ENCODE peak calls at places on chromosomes 1 and 21, in five cellular contexts. One of them, this sample, is unnamed.

GRCh38 chr1:80982831-80983230 is 817.9 kb upstream of the ADGRL2 start:
- DNase-seq in mucosa of descending colon: no peak
- DNase-seq in left lung: no peak
- DNase-seq in AG04450: no peak
- DNase-seq in prostate gland: no peak
- DNase-seq in this sample: no peak

GRCh38 chr1:2547210-2548067 is 8.7 kb upstream of the TNFRSF14 start:
- DNase-seq in prostate gland: no peak
- DNase-seq in mucosa of descending colon: no peak
- DNase-seq in left lung: no peak
- DNase-seq in AG04450: no peak
- DNase-seq in this sample: no peak

GRCh38 chr1:154087574-154087973 is 67.3 kb downstream of the NUP210L start:
- DNase-seq in left lung: no peak
- DNase-seq in AG04450: no peak
- DNase-seq in mucosa of descending colon: no peak
- DNase-seq in prostate gland: no peak
- DNase-seq in this sample: no peak

GRCh38 chr1:184199036-184199796 is 147.7 kb downstream of the TSEN15 start:
- DNase-seq in mucosa of descending colon: no peak
- DNase-seq in prostate gland: no peak
- DNase-seq in AG04450: no peak
- DNase-seq in left lung: no peak
- DNase-seq in this sample: no peak

GRCh38 chr1:155989992-155990325 is 11.6 kb upstream of the ARHGEF2 start:
- DNase-seq in left lung: no peak
- DNase-seq in AG04450: no peak
- DNase-seq in mucosa of descending colon: no peak
- DNase-seq in prostate gland: no peak
- DNase-seq in this sample: no peak

GRCh38 chr1:158999301-159000069 is 10.2 kb upstream of the IFI16 start:
- DNase-seq in left lung: peak; percentile 71
- DNase-seq in prostate gland: peak; percentile 85
- DNase-seq in mucosa of descending colon: no peak
- DNase-seq in AG04450: peak; percentile 81
- DNase-seq in this sample: peak; percentile 92

GRCh38 chr1:42177551-42177981 is 13.0 kb upstream of the GUCA2A start:
- DNase-seq in AG04450: peak; percentile 58
- DNase-seq in mucosa of descending colon: peak; percentile 52
- DNase-seq in prostate gland: no peak
- DNase-seq in left lung: peak; percentile 71
- DNase-seq in this sample: peak; percentile 54

GRCh38 chr1:37477946-37478345 is 3.6 kb downstream of the ZC3H12A start:
- DNase-seq in mucosa of descending colon: peak; percentile 68
- DNase-seq in prostate gland: no peak
- DNase-seq in left lung: peak; percentile 36
- DNase-seq in AG04450: no peak
- DNase-seq in this sample: no peak

GRCh38 chr1:65069186-65069585 is 78.8 kb upstream of the AK4 start:
- DNase-seq in prostate gland: no peak
- DNase-seq in mucosa of descending colon: peak; percentile 50
- DNase-seq in AG04450: no peak
- DNase-seq in left lung: no peak
- DNase-seq in this sample: no peak

GRCh38 chr1:10866314-10867091 is 70.1 kb upstream of the CASZ1 start:
- DNase-seq in prostate gland: peak; percentile 33
- DNase-seq in mucosa of descending colon: peak; percentile 49
- DNase-seq in AG04450: no peak
- DNase-seq in left lung: no peak
- DNase-seq in this sample: no peak

GRCh38 chr1:248585266-248585665 is 10.7 kb upstream of the OR2T34 start:
- DNase-seq in prostate gland: no peak
- DNase-seq in mucosa of descending colon: no peak
- DNase-seq in left lung: no peak
- DNase-seq in AG04450: no peak
- DNase-seq in this sample: no peak

GRCh38 chr1:43425045-43425444 is 28.7 kb downstream of the HYI start:
- DNase-seq in AG04450: no peak
- DNase-seq in mucosa of descending colon: no peak
- DNase-seq in prostate gland: no peak
- DNase-seq in left lung: no peak
- DNase-seq in this sample: no peak

GRCh38 chr21:41048141-41048540 is 119.8 kb upstream of the BACE2 start:
- DNase-seq in prostate gland: no peak
- DNase-seq in left lung: no peak
- DNase-seq in AG04450: no peak
- DNase-seq in mucosa of descending colon: no peak
- DNase-seq in this sample: no peak

GRCh38 chr21:33027401-33028185 is 1.9 kb downstream of the OLIG2 start:
- DNase-seq in mucosa of descending colon: no peak
- DNase-seq in AG04450: no peak
- DNase-seq in prostate gland: no peak
- DNase-seq in left lung: no peak
- DNase-seq in this sample: no peak

GRCh38 chr21:43740497-43741156 is 21.7 kb downstream of the PDXK start:
- DNase-seq in prostate gland: peak; percentile 77
- DNase-seq in left lung: no peak
- DNase-seq in mucosa of descending colon: no peak
- DNase-seq in AG04450: no peak
- DNase-seq in this sample: no peak

GRCh38 chr1:9719978-9720722 is 68.6 kb downstream of the PIK3CD start:
- DNase-seq in prostate gland: no peak
- DNase-seq in AG04450: no peak
- DNase-seq in left lung: no peak
- DNase-seq in mucosa of descending colon: no peak
- DNase-seq in this sample: no peak

GRCh38 chr21:42799948-42800347 is 79.4 kb downstream of the WDR4 start:
- DNase-seq in left lung: no peak
- DNase-seq in AG04450: no peak
- DNase-seq in mucosa of descending colon: no peak
- DNase-seq in prostate gland: no peak
- DNase-seq in this sample: no peak

GRCh38 chr1:53585116-53585515 is 125.9 kb downstream of the DMRTB1 start:
- DNase-seq in mucosa of descending colon: no peak
- DNase-seq in left lung: no peak
- DNase-seq in prostate gland: no peak
- DNase-seq in AG04450: peak; percentile 44
- DNase-seq in this sample: no peak

GRCh38 chr1:43979528-43980254 is 681 bp downstream of the B4GALT2 start:
- DNase-seq in mucosa of descending colon: peak; percentile 83
- DNase-seq in left lung: peak; percentile 68
- DNase-seq in prostate gland: no peak
- DNase-seq in AG04450: no peak
- DNase-seq in this sample: no peak

GRCh38 chr1:235336903-235337302 is 8.5 kb downstream of the GGPS1 start:
- DNase-seq in left lung: no peak
- DNase-seq in mucosa of descending colon: no peak
- DNase-seq in prostate gland: no peak
- DNase-seq in AG04450: no peak
- DNase-seq in this sample: no peak

GRCh38 chr1:53552146-53552940 is 93.1 kb downstream of the DMRTB1 start:
- DNase-seq in left lung: peak; percentile 27
- DNase-seq in prostate gland: no peak
- DNase-seq in AG04450: no peak
- DNase-seq in mucosa of descending colon: peak; percentile 19
- DNase-seq in this sample: no peak

GRCh38 chr21:37370152-37371040 is 3.8 kb downstream of the DYRK1A start:
- DNase-seq in AG04450: no peak
- DNase-seq in left lung: no peak
- DNase-seq in mucosa of descending colon: no peak
- DNase-seq in prostate gland: no peak
- DNase-seq in this sample: peak; percentile 41

DNA sequence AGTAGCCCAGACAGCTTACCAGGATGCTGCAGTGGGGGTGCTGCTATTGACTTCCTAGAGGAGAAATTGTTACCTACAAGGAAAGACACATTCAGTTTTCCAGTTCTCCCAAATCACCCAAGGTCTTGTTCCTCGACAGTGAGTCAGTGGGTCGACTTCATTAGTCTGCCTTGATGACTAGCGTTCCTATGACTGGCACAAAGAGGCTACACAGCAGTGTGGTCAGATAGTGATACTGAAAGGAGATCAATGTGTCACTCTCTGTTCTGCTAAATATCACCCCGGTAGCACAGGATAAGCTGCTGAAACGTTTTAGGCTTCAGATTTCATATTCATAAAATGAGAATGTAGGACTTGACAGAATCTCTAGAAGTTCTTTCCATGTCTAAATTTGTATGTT is 357.4 kb downstream of the LMX1A start:
- DNase-seq in AG04450: no peak
- DNase-seq in mucosa of descending colon: no peak
- DNase-seq in left lung: no peak
- DNase-seq in prostate gland: no peak
- DNase-seq in this sample: no peak
- TF ChIP-seq CTCF in AG04450: no peak
- TF ChIP-seq CTCF in mucosa of descending colon: no peak
- TF ChIP-seq CTCF in left lung: no peak
- TF ChIP-seq CTCF in prostate gland: no peak
- TF ChIP-seq CTCF in this sample: no peak

DNA sequence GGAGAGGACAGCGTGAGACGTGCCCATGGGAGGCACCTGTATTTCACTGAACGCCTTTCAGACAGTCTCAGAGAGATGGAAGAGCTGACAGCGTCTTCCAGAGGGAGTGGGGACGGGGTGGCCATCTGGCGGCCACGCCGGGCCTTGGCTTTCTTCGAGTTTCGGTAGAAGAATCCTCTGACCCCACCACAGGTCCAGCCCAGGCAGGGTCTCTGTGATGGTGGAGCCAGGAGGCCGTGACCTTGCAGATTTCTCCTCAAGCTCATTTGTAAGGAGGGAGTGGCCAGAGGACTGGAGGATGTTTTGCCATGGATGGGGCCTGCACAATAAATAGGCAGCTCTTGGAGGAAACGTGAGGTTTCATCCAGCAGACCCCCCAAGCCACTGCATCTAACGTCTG is 47.5 kb upstream of the ADARB1 start:
- DNase-seq in prostate gland: no peak
- DNase-seq in left lung: no peak
- DNase-seq in AG04450: no peak
- DNase-seq in mucosa of descending colon: no peak
- DNase-seq in this sample: no peak
- TF ChIP-seq CTCF in prostate gland: no peak
- TF ChIP-seq CTCF in left lung: no peak
- TF ChIP-seq CTCF in AG04450: no peak
- TF ChIP-seq CTCF in mucosa of descending colon: no peak
- TF ChIP-seq CTCF in this sample: no peak

GRCh38 chr1:50422946-50423669 is at the start of gene DMRTA2:
- DNase-seq in left lung: no peak
- DNase-seq in prostate gland: no peak
- DNase-seq in AG04450: no peak
- DNase-seq in mucosa of descending colon: no peak
- DNase-seq in this sample: no peak

GRCh38 chr1:50421768-50422674 is 1.2 kb downstream of the DMRTA2 start:
- DNase-seq in prostate gland: no peak
- DNase-seq in mucosa of descending colon: no peak
- DNase-seq in AG04450: no peak
- DNase-seq in left lung: no peak
- DNase-seq in this sample: no peak

GRCh38 chr1:50421366-50421748 is 1.9 kb downstream of the DMRTA2 start:
- DNase-seq in AG04450: no peak
- DNase-seq in prostate gland: no peak
- DNase-seq in left lung: no peak
- DNase-seq in mucosa of descending colon: no peak
- DNase-seq in this sample: no peak

GRCh38 chr1:50423670-50424000 is 392 bp upstream of the DMRTA2 start:
- DNase-seq in mucosa of descending colon: no peak
- DNase-seq in prostate gland: no peak
- DNase-seq in left lung: no peak
- DNase-seq in AG04450: no peak
- DNase-seq in this sample: no peak

DNA sequence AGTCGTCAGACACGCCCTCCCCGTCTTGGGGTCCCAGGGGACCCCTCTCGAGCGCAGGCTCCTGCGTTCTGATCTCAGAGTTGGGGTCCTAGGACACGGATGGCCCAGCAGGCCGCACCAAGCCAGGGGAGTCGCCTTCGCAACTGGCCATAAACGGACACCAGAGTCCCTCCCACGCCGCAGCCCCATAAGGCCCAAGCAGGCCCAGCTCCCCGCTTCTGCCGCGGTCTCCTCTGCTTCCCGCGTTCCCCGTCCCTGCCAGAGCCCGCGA is 633 bp downstream of the DMRTA2 start:
- DNase-seq in mucosa of descending colon: no peak
- DNase-seq in prostate gland: no peak
- DNase-seq in AG04450: no peak
- DNase-seq in left lung: no peak
- DNase-seq in this sample: no peak
- TF ChIP-seq CTCF in mucosa of descending colon: no peak
- TF ChIP-seq CTCF in prostate gland: no peak
- TF ChIP-seq CTCF in AG04450: no peak
- TF ChIP-seq CTCF in left lung: no peak
- TF ChIP-seq CTCF in this sample: no peak

GRCh38 chr1:1429671-1430073 is 5.8 kb upstream of the VWA1 start:
- DNase-seq in AG04450: no peak
- DNase-seq in left lung: no peak
- DNase-seq in prostate gland: no peak
- DNase-seq in mucosa of descending colon: peak; percentile 48
- DNase-seq in this sample: no peak

GRCh38 chr1:1431845-1432565 is 3.5 kb upstream of the VWA1 start:
- DNase-seq in mucosa of descending colon: peak; percentile 88
- DNase-seq in left lung: peak; percentile 82
- DNase-seq in AG04450: no peak
- DNase-seq in prostate gland: no peak
- DNase-seq in this sample: no peak

GRCh38 chr1:1428174-1428573 is 7.1 kb upstream of the ANKRD65 start:
- DNase-seq in mucosa of descending colon: peak; percentile 44
- DNase-seq in prostate gland: no peak
- DNase-seq in AG04450: no peak
- DNase-seq in left lung: no peak
- DNase-seq in this sample: no peak

GRCh38 chr1:1431006-1431844 is 4.3 kb upstream of the VWA1 start:
- DNase-seq in mucosa of descending colon: peak; percentile 62
- DNase-seq in prostate gland: no peak
- DNase-seq in AG04450: no peak
- DNase-seq in left lung: no peak
- DNase-seq in this sample: no peak

DNA sequence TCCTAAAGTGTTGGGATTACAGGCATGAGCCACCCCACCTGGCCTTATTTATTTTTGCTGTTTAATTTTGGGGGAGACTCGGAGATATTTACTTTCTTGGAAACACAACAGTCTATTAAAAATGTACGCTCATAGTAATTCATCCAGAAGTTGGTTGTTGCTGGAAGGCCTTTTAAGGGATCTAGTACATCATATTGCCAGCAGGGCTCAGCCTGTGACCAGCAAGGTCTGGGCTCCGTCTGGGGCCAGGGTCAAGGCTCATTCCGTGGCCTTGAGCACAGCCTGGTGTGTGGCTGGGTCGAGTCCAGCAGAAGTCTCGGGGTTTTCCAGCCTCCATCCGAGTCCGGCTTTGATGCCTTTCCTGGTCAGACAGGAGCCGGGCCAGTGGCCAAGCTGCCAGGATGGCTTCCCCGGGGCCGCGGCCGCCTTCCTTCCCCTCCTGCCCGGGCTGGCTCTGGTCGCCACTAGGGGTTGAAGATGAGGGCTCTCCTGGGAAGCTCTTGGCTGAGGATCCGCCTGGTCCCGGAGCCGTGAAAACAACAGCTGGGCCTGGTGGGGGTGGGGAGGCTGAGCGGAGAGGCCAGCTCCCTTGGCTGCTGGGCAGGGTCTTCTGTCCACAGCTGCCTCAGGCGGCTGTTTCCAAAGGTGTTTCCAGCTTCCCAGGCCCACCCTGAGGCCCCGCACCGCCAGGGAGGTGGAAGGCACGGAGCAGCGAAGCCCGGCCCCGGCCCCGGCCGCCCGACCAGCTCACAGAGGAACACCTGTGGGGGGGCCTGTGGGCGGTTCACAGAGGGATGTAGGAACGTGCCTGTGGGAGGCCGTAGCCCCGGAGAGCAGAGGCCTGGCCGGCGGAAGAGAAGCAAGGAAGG is 5.1 kb upstream of the VWA1 start:
- DNase-seq in mucosa of descending colon: peak; percentile 74
- DNase-seq in AG04450: no peak
- DNase-seq in left lung: peak; percentile 71
- DNase-seq in prostate gland: peak; percentile 62
- DNase-seq in this sample: no peak
- TF ChIP-seq CTCF in mucosa of descending colon: no peak
- TF ChIP-seq CTCF in AG04450: peak; percentile 45
- TF ChIP-seq CTCF in left lung: no peak
- TF ChIP-seq CTCF in prostate gland: peak; percentile 31
- TF ChIP-seq CTCF in this sample: no peak

This sample was measured in HFF-Myc.